ENCODE peak calls at places on chromosome 4, in seven cellular contexts. N, C, P, K, U, A and Z are unnamed samples.

GRCh38 chr4:151204925-151205524 is 71.9 kb upstream of the PRSS48 start:
- DNase-seq in P (peak), A (no peak), N (peak), K (no peak), C (no peak), U (no peak), Z (no peak)

GRCh38 chr4:25454491-25454890 is 77.4 kb downstream of the ANAPC4 start:
- DNase-seq in A (no peak), P (no peak), K (no peak), C (no peak), U (no peak), N (no peak), Z (no peak)

GRCh38 chr4:20761826-20762225 is 61.6 kb downstream of the PACRGL start:
- DNase-seq in P (no peak), A (no peak), U (no peak), C (no peak), K (no peak), N (no peak), Z (no peak)

GRCh38 chr4:147723316-147723715 is 8.6 kb upstream of the ARHGAP10 start:
- DNase-seq in N (no peak), K (no peak), P (peak), C (peak), A (no peak), U (no peak), Z (no peak)

GRCh38 chr4:38241541-38241940 is 281.3 kb downstream of the PTTG2 start:
- DNase-seq in U (no peak), C (no peak), N (no peak), A (no peak), P (no peak), K (no peak), Z (no peak)

GRCh38 chr4:130147618-130148017 is 1051.7 kb downstream of the C4orf33 start:
- DNase-seq in K (no peak), A (no peak), P (no peak), N (no peak), U (no peak), C (no peak), Z (no peak)

GRCh38 chr4:97123573-97123972 is 1019.7 kb downstream of the STPG2 start:
- DNase-seq in C (no peak), K (no peak), A (no peak), P (no peak), U (no peak), N (no peak), Z (no peak)

GRCh38 chr4:168683595-168683994 is 186.7 kb downstream of the PALLD start:
- DNase-seq in N (no peak), U (no peak), K (no peak), A (no peak), C (no peak), P (no peak), Z (no peak)

GRCh38 chr4:151202381-151202780 is 74.6 kb upstream of the PRSS48 start:
- DNase-seq in A (no peak), N (no peak), K (no peak), U (no peak), C (no peak), P (no peak), Z (no peak)

GRCh38 chr4:131091896-131092295 is 1995.9 kb downstream of the C4orf33 start:
- DNase-seq in A (no peak), N (peak), U (no peak), K (peak), P (peak), C (no peak), Z (no peak)

GRCh38 chr4:22190855-22191254 is 242.3 kb upstream of the KCNIP4 start:
- DNase-seq in K (no peak), A (no peak), P (no peak), C (no peak), U (no peak), N (no peak), Z (no peak)

GRCh38 chr4:140717313-140717712 is 38.9 kb downstream of the TBC1D9 start:
- DNase-seq in C (no peak), N (no peak), P (no peak), K (no peak), U (no peak), A (no peak), Z (no peak)

GRCh38 chr4:189804884-189805283 is 135.8 kb upstream of the FRG1 start:
- DNase-seq in C (no peak), K (no peak), N (no peak), U (no peak), P (no peak), A (no peak), Z (no peak)

GRCh38 chr4:38180456-38180855 is 220.3 kb downstream of the PTTG2 start:
- DNase-seq in C (no peak), K (no peak), U (no peak), A (no peak), P (no peak), N (no peak), Z (no peak)

GRCh38 chr4:133160853-133161252 is 11.8 kb downstream of the PCDH10 start:
- DNase-seq in N (no peak), U (no peak), A (no peak), K (no peak), P (no peak), C (no peak), Z (no peak)

GRCh38 chr4:17823871-17824669 is 13.3 kb downstream of the NCAPG start:
- DNase-seq in N (no peak), K (no peak), A (no peak), P (no peak), C (no peak), U (no peak), Z (no peak)

GRCh38 chr4:1721666-1722550 is 587 bp downstream of the TACC3 start:
- DNase-seq in K (peak), U (peak), N (no peak), A (no peak), P (no peak), C (no peak), Z (no peak)

GRCh38 chr4:159035570-159035969 is 67.3 kb upstream of the RAPGEF2 start:
- DNase-seq in K (no peak), N (no peak), P (no peak), A (no peak), C (no peak), U (no peak), Z (no peak)

GRCh38 chr4:101475246-101475645 is 127.9 kb upstream of the PPP3CA start:
- DNase-seq in K (no peak), N (no peak), P (no peak), U (no peak), C (no peak), A (no peak), Z (no peak)

GRCh38 chr4:106109929-106110328 is 206.1 kb downstream of the TBCK start:
- DNase-seq in N (no peak), K (no peak), U (no peak), P (no peak), A (no peak), C (no peak), Z (no peak)

GRCh38 chr4:154560824-154561231 is 2.0 kb upstream of the FGB start:
- DNase-seq in A (no peak), K (no peak), C (no peak), N (peak), P (peak), U (no peak), Z (no peak)

GRCh38 chr4:151745727-151746231 is 15.0 kb downstream of the GATB start:
- DNase-seq in P (no peak), U (no peak), K (no peak), C (no peak), N (no peak), A (no peak), Z (no peak)

GRCh38 chr4:47499705-47500104 is 14.6 kb downstream of the ATP10D start:
- DNase-seq in N (no peak), C (no peak), U (no peak), K (no peak), P (no peak), A (no peak), Z (no peak)

GRCh38 chr4:79915276-79915675 is 157.8 kb downstream of the ANTXR2 start:
- DNase-seq in N (no peak), A (no peak), P (no peak), K (no peak), C (no peak), U (no peak), Z (no peak)

GRCh38 chr4:157572951-157573350 is 352.4 kb downstream of the GRIA2 start:
- DNase-seq in K (no peak), P (no peak), N (no peak), C (no peak), U (no peak), A (no peak), Z (no peak)
- H3K27ac ChIP-seq in K (no peak), P (no peak), N (no peak), C (no peak), U (no peak), A (no peak), Z (no peak)

DNA sequence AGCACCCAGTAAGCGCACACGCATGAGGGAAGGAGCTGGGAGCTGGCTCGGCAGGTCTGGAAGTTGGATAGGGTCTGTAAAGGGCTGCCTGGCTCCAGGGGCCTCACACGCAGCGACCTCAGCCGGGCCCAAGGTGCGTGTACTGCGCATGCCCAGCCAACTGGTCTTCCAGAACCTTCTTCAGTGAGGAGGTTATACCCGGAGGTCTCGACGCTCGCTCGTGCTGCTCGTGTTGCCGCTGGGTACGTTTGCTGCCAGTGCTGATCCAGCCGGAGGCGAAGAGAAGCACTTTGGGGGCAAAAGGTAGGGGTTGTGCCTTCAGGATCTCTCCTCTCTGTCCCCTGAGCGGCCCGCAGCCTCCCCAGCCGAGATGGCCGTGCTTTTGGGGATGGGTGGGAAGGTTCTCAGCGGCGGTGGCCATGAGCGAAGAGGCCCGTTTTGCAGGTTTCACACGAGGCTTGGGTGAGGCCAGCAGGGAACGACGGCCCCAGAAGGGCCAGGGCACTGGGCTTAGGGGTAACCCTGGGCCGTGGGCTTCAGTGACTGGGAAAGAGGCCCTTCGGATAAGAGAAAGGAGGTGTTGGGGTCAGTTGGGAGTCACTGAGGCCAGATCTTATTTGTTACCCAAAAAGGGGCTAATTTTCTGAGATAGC is 3.8 kb upstream of the CXCL9 start:
- DNase-seq in N (no peak), K (no peak), A (no peak), P (no peak), U (peak), C (no peak), Z (no peak)
- H3K4me3 ChIP-seq in N (no peak), K (no peak), A (peak), P (no peak), U (no peak), C (no peak), Z (no peak)

GRCh38 chr4:15898902-15899301 is 39.6 kb downstream of the FGFBP1 start:
- DNase-seq in K (no peak), C (no peak), U (no peak), N (no peak), P (no peak), A (no peak), Z (no peak)
- TF ChIP-seq EP300 in K (no peak), C (no peak), U (no peak), N (no peak), P (no peak), A (no peak), Z (no peak)

DNA sequence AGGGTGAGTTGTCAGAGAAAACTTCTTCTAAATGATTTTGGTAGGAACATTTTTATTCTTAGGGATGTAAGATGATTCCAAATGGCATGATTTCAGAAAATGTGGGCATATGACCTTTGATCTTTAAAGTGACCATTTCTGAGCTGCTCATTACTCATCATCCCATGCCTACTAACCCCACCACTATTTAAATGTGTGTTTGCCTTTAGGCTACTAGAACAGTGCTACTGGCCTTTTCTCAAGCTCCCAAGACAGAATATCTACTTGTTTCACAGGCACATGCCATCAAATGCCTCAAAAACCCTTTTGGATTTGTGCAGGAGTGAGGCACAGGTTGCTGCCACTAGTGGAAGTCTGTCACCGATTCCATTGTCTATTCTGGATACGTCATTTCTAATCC is 428.2 kb downstream of the ADAM29 start:
- DNase-seq in P (no peak), C (no peak), U (no peak), N (peak), K (no peak), A (no peak), Z (no peak)
- H3K27ac ChIP-seq in P (no peak), C (no peak), U (no peak), N (no peak), K (no peak), A (no peak), Z (no peak)

GRCh38 chr4:14222630-14223029 is 595.1 kb upstream of the BOD1L1 start:
- DNase-seq in N (no peak), U (no peak), A (no peak), P (no peak), K (no peak), C (no peak), Z (no peak)
- H3K4me3 ChIP-seq in N (no peak), U (no peak), A (no peak), P (no peak), K (no peak), C (no peak), Z (no peak)

GRCh38 chr4:182019148-182019652 is 224.0 kb upstream of the TENM3 start:
- DNase-seq in N (no peak), P (no peak), C (no peak), U (no peak), A (no peak), K (no peak), Z (no peak)
- TF ChIP-seq EP300 in N (no peak), P (no peak), C (no peak), U (no peak), A (no peak), K (no peak), Z (no peak)

DNA sequence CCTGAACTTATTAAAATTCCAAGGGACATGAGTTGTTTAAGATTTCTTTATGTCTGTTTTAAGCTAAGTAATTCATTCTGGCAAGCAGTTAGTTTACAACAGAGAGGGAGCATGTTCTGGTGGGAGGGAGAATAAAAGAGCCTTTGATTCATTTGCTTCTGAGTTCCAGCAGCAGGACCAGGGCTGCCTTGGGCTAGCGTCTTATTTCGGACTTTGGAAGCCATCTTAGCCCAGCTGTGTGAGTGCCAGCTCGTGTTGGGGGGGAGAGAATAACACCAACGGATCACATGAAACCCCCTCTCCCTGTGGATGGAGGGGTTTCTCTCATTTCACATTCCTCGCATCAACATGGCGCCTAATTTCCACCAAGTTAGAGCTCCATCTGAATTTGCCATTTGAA is 7.3 kb downstream of the GAB1 start:
- DNase-seq in U (no peak), N (no peak), C (no peak), K (no peak), P (no peak), A (no peak), Z (no peak)
- H3K27ac ChIP-seq in U (no peak), N (no peak), C (no peak), K (no peak), P (no peak), A (peak), Z (peak)

DNA sequence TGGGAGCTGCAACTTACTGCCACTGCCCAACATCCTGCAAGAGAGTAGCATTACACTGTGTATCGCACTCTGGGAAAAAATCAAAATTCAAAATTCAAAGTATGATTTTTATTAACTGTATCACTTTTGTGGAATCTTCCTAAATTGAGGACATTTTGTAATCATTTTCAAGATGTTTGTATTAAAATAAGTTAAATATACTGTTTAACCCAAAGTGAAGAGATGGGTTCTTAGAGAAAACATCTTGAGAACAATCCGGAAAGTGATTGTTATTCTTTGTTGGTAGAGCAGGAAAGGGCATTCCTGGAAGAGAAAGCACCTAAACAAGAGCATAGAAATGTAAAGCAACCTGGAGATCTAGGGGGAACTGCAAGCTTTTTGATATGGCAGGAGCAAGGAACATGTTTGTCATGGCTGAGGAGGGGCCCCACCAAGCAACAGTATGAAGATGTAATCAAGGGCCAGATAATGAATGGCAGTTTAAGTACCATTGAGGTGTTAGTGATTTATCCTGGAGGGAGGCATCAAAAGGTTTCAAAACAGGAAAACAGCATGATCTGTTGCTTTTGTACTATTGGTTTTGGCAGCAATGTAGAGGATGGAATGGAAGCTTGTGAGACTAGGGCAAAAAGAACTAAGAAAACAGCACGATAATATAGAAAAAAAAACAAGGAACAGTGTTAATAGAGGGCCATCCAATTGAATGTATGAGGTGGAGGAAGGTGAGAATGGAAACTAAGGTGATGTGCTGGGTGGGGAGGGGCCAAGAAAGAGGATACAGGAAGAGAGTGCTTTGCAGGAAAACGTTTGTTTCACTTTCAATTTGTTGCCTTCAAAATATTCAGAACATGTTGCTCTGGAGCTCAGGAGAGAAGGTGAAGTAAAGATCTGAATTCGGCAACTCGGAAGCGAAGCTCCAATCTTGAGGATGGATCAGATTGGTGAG is 14.2 kb upstream of the SEC24D start:
- DNase-seq in P (no peak), K (no peak), C (no peak), U (no peak), A (no peak), N (no peak), Z (peak)
- H3K4me3 ChIP-seq in P (peak), K (peak), C (peak), U (peak), A (peak), N (no peak), Z (peak)

GRCh38 chr4:113469926-113470325 is 291.6 kb downstream of the CAMK2D start:
- DNase-seq in U (no peak), P (peak), C (no peak), A (no peak), K (no peak), N (no peak), Z (no peak)

GRCh38 chr4:113469023-113469390 is 292.5 kb downstream of the CAMK2D start:
- DNase-seq in N (no peak), A (no peak), C (no peak), K (no peak), U (no peak), P (no peak), Z (no peak)

GRCh38 chr4:113467581-113467980 is 294.0 kb downstream of the CAMK2D start:
- DNase-seq in U (no peak), A (no peak), C (no peak), K (no peak), N (no peak), P (no peak), Z (no peak)

GRCh38 chr4:113471141-113471860 is 290.2 kb downstream of the CAMK2D start:
- DNase-seq in P (no peak), U (no peak), C (no peak), N (no peak), K (no peak), A (no peak), Z (no peak)

GRCh38 chr4:113468165-113469022 is 293.1 kb downstream of the CAMK2D start:
- DNase-seq in C (peak), P (peak), U (no peak), K (peak), A (no peak), N (peak), Z (peak)
- TF ChIP-seq EP300 in C (no peak), P (peak), U (peak), K (peak), A (peak), N (no peak), Z (peak)

GRCh38 chr4:15482842-15483241 is 13.2 kb downstream of the CC2D2A start:
- DNase-seq in K (no peak), C (no peak), A (no peak), P (no peak), U (no peak), N (no peak), Z (no peak)
- H3K27ac ChIP-seq in K (no peak), C (no peak), A (no peak), P (no peak), U (no peak), N (no peak), Z (no peak)